ENCODE peak calls at places on chromosome 16, in eight cellular contexts. F is occipital lobe; G is skeletal muscle cell; E is stimulated activated CD4-positive, alpha-beta T cell treated with anti-CD3 and anti-CD28 coated beads, Interleukin-2, amount 100 ng/mL, for 48 hours; N is NCI-H1694 treated with DMSO at 0.1 percent for 48 hours; C is brain microvascular endothelial cell; P is lung microvascular endothelial cell; Z is stromal cell of bone marrow. X is an unnamed sample.

GRCh38 chr16:22786691-22787090 is 27.3 kb upstream of the HS3ST2 start:
- DNase-seq in F (no peak), G (no peak), E (no peak), N (no peak), C (no peak), P (no peak), Z (no peak), X (no peak)

GRCh38 chr16:70688266-70688742 is 2.5 kb upstream of the MTSS2 start:
- DNase-seq in F (peak; percentile 82), G (no peak), E (no peak), N (no peak), C (no peak), P (peak; percentile 63), Z (no peak), X (peak; percentile 42)

GRCh38 chr16:56600398-56600999 is 7.9 kb upstream of the MT2A start:
- DNase-seq in F (peak; percentile 42), G (no peak), E (no peak), N (peak; percentile 38), C (peak; percentile 60), P (peak; percentile 65), Z (peak; percentile 47), X (peak; percentile 43)

GRCh38 chr16:1678500-1679098 is 520 bp downstream of the JPT2 start:
- DNase-seq in F (no peak), G (no peak), E (peak; percentile 10), N (no peak), C (peak; percentile 16), P (peak; percentile 65), Z (no peak), X (peak; percentile 45)

GRCh38 chr16:48489376-48489775 is 104.2 kb upstream of the SIAH1 start:
- DNase-seq in F (no peak), G (no peak), E (no peak), N (no peak), C (no peak), P (no peak), Z (no peak), X (no peak)

GRCh38 chr16:5296163-5296562 is 198.6 kb upstream of the EEF2KMT start:
- DNase-seq in F (no peak), G (no peak), E (no peak), N (no peak), C (no peak), P (no peak), Z (no peak), X (no peak)

GRCh38 chr16:67865318-67865717 is 7.5 kb upstream of the EDC4 start:
- DNase-seq in F (no peak), G (no peak), E (no peak), N (no peak), C (peak; percentile 18), P (peak; percentile 61), Z (no peak), X (no peak)

GRCh38 chr16:25838724-25839186 is 147.0 kb downstream of the HS3ST4 start:
- DNase-seq in F (peak; percentile 31), G (peak; percentile 5), E (peak; percentile 7), N (peak; percentile 26), C (peak; percentile 33), P (peak; percentile 59), Z (peak; percentile 11), X (peak; percentile 31)

GRCh38 chr16:67024384-67024896 is 4.5 kb upstream of the CBFB start:
- DNase-seq in F (no peak), G (no peak), E (no peak), N (no peak), C (no peak), P (no peak), Z (no peak), X (no peak)

GRCh38 chr16:59611556-59611955 is 877.4 kb upstream of the GOT2 start:
- DNase-seq in F (no peak), G (no peak), E (no peak), N (no peak), C (no peak), P (no peak), Z (no peak), X (no peak)

GRCh38 chr16:54605536-54606066 is 319.0 kb upstream of the IRX3 start:
- DNase-seq in F (no peak), G (no peak), E (no peak), N (no peak), C (no peak), P (no peak), Z (no peak), X (no peak)

GRCh38 chr16:88920618-88921602 is 54.5 kb upstream of the PABPN1L start:
- DNase-seq in F (no peak), G (no peak), E (no peak), N (peak; percentile 20), C (no peak), P (peak; percentile 76), Z (peak; percentile 10), X (peak; percentile 78)

GRCh38 chr16:48091077-48091476 is 64.7 kb downstream of the ABCC12 start:
- DNase-seq in F (peak; percentile 15), G (no peak), E (no peak), N (no peak), C (no peak), P (no peak), Z (no peak), X (no peak)

GRCh38 chr16:71254832-71255560 is 24.5 kb upstream of the HYDIN start:
- DNase-seq in F (no peak), G (no peak), E (no peak), N (peak; percentile 14), C (no peak), P (no peak), Z (no peak), X (no peak)

GRCh38 chr16:52066951-52067350 is 480.0 kb downstream of the TOX3 start:
- DNase-seq in F (no peak), G (no peak), E (no peak), N (no peak), C (no peak), P (no peak), Z (no peak), X (no peak)

GRCh38 chr16:11190585-11191565 is 65.1 kb downstream of the SOCS1 start:
- DNase-seq in F (no peak), G (no peak), E (no peak), N (peak; percentile 90), C (peak; percentile 45), P (no peak), Z (peak; percentile 11), X (no peak)

GRCh38 chr16:21610766-21611165 is 11.4 kb downstream of the METTL9 start:
- DNase-seq in F (no peak), G (no peak), E (no peak), N (no peak), C (no peak), P (no peak), Z (no peak), X (no peak)

GRCh38 chr16:82331397-82331796 is 161.4 kb upstream of the MPHOSPH6 start:
- DNase-seq in F (no peak), G (no peak), E (no peak), N (no peak), C (no peak), P (no peak), Z (no peak), X (no peak)

X was measured in body of pancreas.